ENCODE peak calls at places on chromosomes 16 and 17, in seven cellular contexts. I is Karpas-422, F is GM23338, W is esophagus muscularis mucosa, S is astrocyte, V is MM.1S, U is thoracic aorta. P is an unnamed sample. For H3K4me1, the result is how much of the 10 kb centered on the place peaks cover.

GRCh38 chr17:60134396-60135159 is 15.2 kb upstream of the CA4 start:
- DNase-seq in W (no peak), I (no peak), F (no peak), S (peak), V (no peak), U (no peak), P (peak)

GRCh38 chr17:45234641-45235040 is 13.0 kb downstream of the FMNL1 start:
- DNase-seq in W (no peak), I (peak), F (peak), U (no peak), S (no peak), V (no peak), P (peak)

GRCh38 chr17:31390426-31390747 is 1.1 kb upstream of the RAB11FIP4 start:
- DNase-seq in F (no peak), V (no peak), W (peak), U (no peak), S (no peak), I (no peak), P (no peak)

GRCh38 chr16:10576390-10577304 is 3.8 kb downstream of the EMP2 start:
- DNase-seq in U (no peak), W (no peak), S (no peak), I (no peak), F (no peak), V (no peak), P (no peak)

GRCh38 chr16:31386157-31386984 is 6.8 kb upstream of the ITGAD start:
- DNase-seq in W (no peak), S (peak), F (peak), U (no peak), V (peak), I (peak), P (no peak)

GRCh38 chr17:545156-545555 is 169.5 kb downstream of the VPS53 start:
- DNase-seq in F (peak), I (no peak), U (no peak), V (no peak), W (no peak), S (no peak), P (no peak)

GRCh38 chr16:1543085-1543896 is 9.8 kb downstream of the TMEM204 start:
- DNase-seq in F (peak), I (no peak), W (no peak), U (peak), S (peak), V (no peak), P (peak)

GRCh38 chr17:45814622-45815606 is 29.8 kb upstream of the SPPL2C start:
- DNase-seq in I (no peak), W (no peak), V (no peak), U (no peak), F (no peak), S (no peak), P (no peak)

GRCh38 chr17:35345926-35346771 is 27.3 kb downstream of the SLFN11 start:
- DNase-seq in F (peak), S (peak), U (peak), W (peak), I (no peak), V (no peak), P (no peak)

GRCh38 chr16:87541004-87541881 is 48.4 kb upstream of the ZCCHC14 start:
- DNase-seq in W (no peak), U (peak), I (no peak), F (no peak), S (peak), V (no peak), P (no peak)

GRCh38 chr17:47315451-47316266 is 8.1 kb upstream of the EFCAB13 start:
- DNase-seq in W (peak), S (peak), I (peak), F (peak), U (no peak), V (peak), P (peak)

GRCh38 chr17:14205992-14206461 is 30.6 kb downstream of the CDRT15 start:
- DNase-seq in U (no peak), V (no peak), S (no peak), F (peak), I (no peak), W (no peak), P (no peak)

GRCh38 chr16:69084301-69084700 is 21.2 kb upstream of the HAS3 start:
- DNase-seq in S (peak), U (no peak), W (no peak), F (no peak), I (no peak), V (no peak), P (no peak)

DNA sequence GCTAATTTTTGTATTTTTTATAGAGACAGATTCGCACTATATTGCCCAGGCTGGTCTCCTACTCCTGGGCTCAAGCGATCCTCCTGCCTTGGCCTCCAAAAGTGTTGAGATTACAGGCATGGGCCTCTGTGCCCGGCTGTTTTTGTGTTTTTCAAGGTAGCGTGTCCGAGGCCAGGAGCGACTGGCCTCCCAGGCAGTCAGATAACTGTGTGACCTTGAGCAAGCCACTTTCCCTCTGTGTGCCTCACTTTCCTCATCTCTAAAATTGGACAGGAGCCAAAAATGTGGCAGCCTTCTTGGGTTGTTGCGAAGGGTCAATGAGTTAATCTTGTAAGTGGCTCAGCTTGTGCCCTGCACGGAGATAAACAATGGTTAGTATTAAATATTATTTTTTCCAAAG is 2.4 kb downstream of the ABCC1 start:
- DNase-seq in F (no peak), S (no peak), W (no peak), V (no peak), U (no peak), I (no peak), P (no peak)
- H3K4me1 ChIP-seq in F (under half), S (under half), W (half or more), V (under half), U (half or more), I (under half), P (under half)

DNA sequence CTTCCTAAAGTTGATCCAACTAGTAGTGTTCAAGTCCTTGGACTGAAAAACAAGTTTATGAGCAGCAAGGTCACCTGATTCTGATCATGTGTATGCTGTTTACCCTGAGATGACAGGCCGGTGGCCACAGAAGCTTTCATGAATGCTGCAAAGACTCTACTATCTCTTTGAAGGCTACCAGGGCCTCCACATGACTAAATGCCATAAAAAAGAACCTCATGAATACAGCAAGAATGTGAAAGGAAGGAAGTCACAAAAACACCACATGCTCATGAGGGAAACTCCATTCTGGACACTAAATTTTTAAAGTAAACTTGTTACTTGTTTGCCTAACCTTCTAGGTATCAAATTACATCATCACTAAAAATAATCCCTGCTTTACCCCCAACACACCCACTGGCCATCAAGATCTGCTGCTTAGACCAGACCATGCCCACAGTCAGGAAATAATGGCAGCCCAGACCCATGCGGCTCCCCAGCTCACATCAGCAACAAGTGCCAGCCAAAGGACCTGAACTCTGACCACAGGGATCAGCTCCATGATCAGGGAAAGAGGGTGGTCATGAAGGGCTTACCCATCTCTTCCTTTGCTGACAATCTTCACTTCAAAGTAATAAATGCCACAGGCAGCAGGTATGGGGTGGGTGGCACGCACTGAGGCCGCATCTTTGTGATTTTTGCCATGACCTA is 1.4 kb downstream of the RANBP10 start:
- DNase-seq in V (no peak), I (no peak), W (no peak), U (no peak), F (no peak), S (no peak), P (no peak)
- H3K4me1 ChIP-seq in V (under half), I (under half), W (half or more), U (under half), F (under half), S (under half), P (under half)

GRCh38 chr17:38886643-38887010 is 16.8 kb downstream of the LASP1 start:
- DNase-seq in S (no peak), I (no peak), V (no peak), W (no peak), F (no peak), U (no peak), P (no peak)
- H3K4me1 ChIP-seq in S (under half), I (under half), V (under half), W (half or more), F (under half), U (half or more), P (half or more)

GRCh38 chr17:68387485-68387884 is 69.8 kb downstream of the WIPI1 start:
- DNase-seq in F (no peak), I (no peak), V (no peak), S (no peak), W (no peak), U (no peak), P (no peak)
- H3K4me1 ChIP-seq in F (under half), I (under half), V (under half), S (under half), W (under half), U (under half), P (under half)

DNA sequence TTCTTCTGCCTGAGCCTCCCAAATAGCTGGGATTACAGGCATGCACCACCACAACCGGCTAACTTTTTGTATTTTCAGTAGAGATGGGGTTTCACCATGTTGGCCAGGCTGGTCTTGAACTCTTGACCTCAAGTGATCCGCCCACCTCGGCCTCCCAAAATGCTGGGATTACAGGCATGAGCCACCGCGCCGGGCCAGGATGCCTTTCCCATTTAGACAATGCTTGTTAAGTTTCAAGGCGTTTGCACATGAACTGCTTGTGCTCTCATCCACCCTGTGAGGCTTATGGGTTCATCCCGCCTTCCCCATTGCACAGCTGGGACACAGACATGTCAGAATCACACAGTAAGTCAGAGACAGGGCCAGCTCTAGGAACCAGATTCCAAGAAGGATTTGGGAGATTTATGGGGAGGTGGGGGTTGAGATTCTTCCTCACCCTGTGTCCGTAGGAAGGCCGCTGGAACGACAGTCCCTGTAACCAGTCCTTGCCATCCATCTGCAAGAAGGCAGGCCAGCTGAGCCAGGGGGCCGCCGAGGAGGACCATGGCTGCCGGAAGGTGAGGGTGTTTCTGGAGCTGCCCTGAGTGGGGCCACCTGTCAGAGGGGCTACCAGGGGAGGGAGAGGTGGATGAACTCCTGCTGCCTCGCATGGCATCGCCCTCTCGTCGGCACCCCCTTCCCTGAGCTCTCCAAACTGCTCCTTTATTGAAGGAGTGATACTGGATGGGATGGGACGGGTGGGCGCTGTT is 46.3 kb downstream of the MRC2 start:
- DNase-seq in V (no peak), U (no peak), S (no peak), I (no peak), F (no peak), W (no peak), P (no peak)
- H3K4me1 ChIP-seq in V (under half), U (under half), S (under half), I (under half), F (under half), W (under half), P (under half)

DNA sequence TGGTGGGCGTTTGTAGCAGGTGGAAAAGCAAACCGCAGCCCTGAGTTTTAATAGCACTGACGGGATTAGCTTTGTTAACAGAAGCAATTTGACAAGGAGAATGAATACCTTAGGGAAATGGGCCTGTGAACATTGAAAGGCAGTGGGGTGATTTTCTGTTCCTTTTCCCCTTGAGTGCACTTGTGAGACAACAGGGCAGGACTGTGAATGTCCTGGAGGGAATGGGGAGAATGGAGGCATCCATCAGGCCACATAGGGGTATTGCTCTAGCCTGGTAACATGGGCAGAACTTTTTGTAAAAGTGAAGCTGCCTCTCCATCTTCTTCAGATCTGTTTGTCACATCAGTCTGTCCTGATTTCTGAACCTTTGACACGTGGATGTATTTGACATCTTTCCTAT is 26.2 kb downstream of the USP43 start:
- DNase-seq in F (no peak), I (no peak), W (no peak), U (no peak), S (no peak), V (no peak), P (no peak)
- H3K4me1 ChIP-seq in F (under half), I (under half), W (under half), U (under half), S (under half), V (under half), P (under half)

DNA sequence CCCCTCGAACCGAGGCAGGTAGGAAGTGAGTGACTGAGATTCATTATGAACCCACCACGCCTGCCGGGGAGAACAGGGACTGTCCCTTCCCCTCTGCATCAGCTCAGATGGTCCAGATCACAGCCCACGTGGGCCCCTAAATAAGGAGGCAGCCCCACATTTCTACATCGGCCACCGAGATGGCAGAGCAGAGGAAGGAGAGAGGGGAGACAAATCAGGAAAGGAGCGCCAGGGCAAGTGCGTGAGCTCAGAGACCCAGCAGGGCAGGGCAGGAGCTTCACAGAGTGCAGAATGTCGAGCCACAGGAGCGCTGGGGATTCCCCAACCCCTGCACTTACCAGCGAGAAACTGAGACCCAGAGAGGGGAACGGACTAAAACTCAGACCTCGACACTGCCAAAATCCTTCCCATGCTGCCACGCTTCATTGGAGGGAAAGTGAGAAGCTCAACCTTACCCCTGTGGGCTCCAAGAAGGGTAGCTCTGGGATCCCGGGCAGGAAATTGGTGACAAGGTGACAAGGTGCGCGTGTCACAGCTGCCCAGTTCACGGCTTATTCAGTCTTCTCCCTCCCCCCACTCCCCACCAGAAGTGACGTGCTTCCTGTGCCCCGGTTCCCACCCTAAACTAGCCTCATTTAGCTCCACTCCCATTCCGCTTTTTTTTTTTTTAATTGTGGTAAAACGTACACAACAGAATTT is at the start of gene ICAM2:
- DNase-seq in U (peak), I (peak), F (peak), W (no peak), V (peak), S (no peak), P (peak)
- H3K4me1 ChIP-seq in U (under half), I (under half), F (under half), W (under half), V (under half), S (under half), P (half or more)

GRCh38 chr17:82302498-82302963 is 14.9 kb downstream of the CD7 start:
- DNase-seq in W (no peak), I (no peak), F (no peak), U (no peak), V (no peak), S (no peak), P (peak)
- H3K4me1 ChIP-seq in W (under half), I (under half), F (under half), U (under half), V (under half), S (under half), P (half or more)

P was measured in naive thymus-derived CD4-positive, alpha-beta T cell.